ENCODE peak calls at places on chromosomes 2 and 18, in ten cellular contexts. F is stimulated activated naive CD4-positive, alpha-beta T cell; Y is endodermal cell; C is fibroblast of pulmonary artery; X is SK-MEL-5; S is A172; N is HepG2; O is cardiac muscle cell; H is T-cell; K is GM13977. J is an unnamed sample.
A peak's percentile ranks its signal among the peaks of the same experiment; 100 is the strongest.

GRCh38 chr2:204749319-204749718 is 204.0 kb downstream of the PARD3B start:
- DNase-seq in F (no peak), Y (no peak), C (peak; percentile 56), X (no peak), S (peak; percentile 65), N (no peak), O (no peak), H (no peak), K (no peak), J (peak; percentile 10)

GRCh38 chr2:40955042-40955441 is 503.2 kb upstream of the SLC8A1 start:
- DNase-seq in F (no peak), Y (no peak), C (peak; percentile 1), X (no peak), S (no peak), N (no peak), O (no peak), H (no peak), K (no peak), J (no peak)

GRCh38 chr18:36333418-36333817 is 35.9 kb downstream of the FHOD3 start:
- DNase-seq in F (no peak), Y (no peak), C (peak; percentile 90), X (no peak), S (no peak), N (no peak), O (no peak), H (no peak), K (no peak), J (no peak)

GRCh38 chr2:7437716-7438648 is 520.8 kb downstream of the RNF144A start:
- DNase-seq in F (no peak), Y (no peak), C (no peak), X (no peak), S (no peak), N (no peak), O (no peak), H (no peak), K (no peak), J (no peak)

GRCh38 chr2:70511986-70512729 is 41.5 kb downstream of the TGFA start:
- DNase-seq in F (no peak), Y (peak; percentile 28), C (no peak), X (no peak), S (no peak), N (no peak), O (no peak), H (no peak), K (no peak), J (no peak)

GRCh38 chr2:8999047-8999446 is 4.4 kb downstream of the MBOAT2 start:
- DNase-seq in F (no peak), Y (no peak), C (no peak), X (no peak), S (no peak), N (no peak), O (no peak), H (no peak), K (no peak), J (no peak)

GRCh38 chr2:161139098-161139987 is 20.9 kb upstream of the TANK start:
- DNase-seq in F (no peak), Y (no peak), C (peak; percentile 59), X (no peak), S (peak; percentile 18), N (no peak), O (no peak), H (no peak), K (no peak), J (peak; percentile 49)

GRCh38 chr2:54373855-54374254 is 82.3 kb upstream of the SPTBN1 start:
- DNase-seq in F (no peak), Y (no peak), C (no peak), X (no peak), S (no peak), N (no peak), O (no peak), H (no peak), K (no peak), J (no peak)

GRCh38 chr18:67199993-67200617 is 316.4 kb downstream of the DSEL start:
- DNase-seq in F (peak; percentile 14), Y (no peak), C (peak; percentile 83), X (peak; percentile 74), S (peak; percentile 19), N (peak; percentile 53), O (peak; percentile 52), H (no peak), K (peak; percentile 20), J (peak; percentile 23)

GRCh38 chr18:23237524-23238151 is 102.4 kb downstream of the CABLES1 start:
- DNase-seq in F (peak; percentile 18), Y (peak; percentile 77), C (peak; percentile 64), X (no peak), S (no peak), N (no peak), O (no peak), H (no peak), K (peak; percentile 73), J (peak; percentile 60)

GRCh38 chr2:66032376-66032775 is 402.5 kb upstream of the MEIS1 start:
- DNase-seq in F (no peak), Y (no peak), C (no peak), X (no peak), S (no peak), N (no peak), O (no peak), H (no peak), K (no peak), J (no peak)

GRCh38 chr2:174048238-174048637 is 83.1 kb upstream of the SP3 start:
- DNase-seq in F (no peak), Y (no peak), C (no peak), X (no peak), S (no peak), N (no peak), O (no peak), H (no peak), K (peak; percentile 54), J (no peak)

GRCh38 chr2:175251425-175252041 is 70.0 kb upstream of the ATP5MC3 start:
- DNase-seq in F (peak; percentile 18), Y (no peak), C (peak; percentile 61), X (peak; percentile 55), S (peak; percentile 24), N (peak; percentile 36), O (peak; percentile 53), H (no peak), K (peak; percentile 35), J (peak; percentile 53)

GRCh38 chr18:47881752-47882455 is 48.6 kb downstream of the SMAD2 start:
- DNase-seq in F (no peak), Y (no peak), C (peak; percentile 87), X (no peak), S (peak; percentile 58), N (peak; percentile 66), O (no peak), H (no peak), K (no peak), J (peak; percentile 14)

GRCh38 chr2:30421551-30422436 is 25.3 kb upstream of the LCLAT1 start:
- DNase-seq in F (peak; percentile 48), Y (peak; percentile 68), C (peak; percentile 71), X (peak; percentile 55), S (peak; percentile 30), N (no peak), O (peak; percentile 84), H (peak; percentile 36), K (peak; percentile 16), J (no peak)

GRCh38 chr2:239600194-239600593 is 199.4 kb upstream of the HDAC4 start:
- DNase-seq in F (no peak), Y (peak; percentile 43), C (no peak), X (no peak), S (no peak), N (no peak), O (no peak), H (no peak), K (no peak), J (no peak)

J was measured in AG08396.